ENCODE peak calls at places on chromosomes 6 and 20, in eight cellular contexts. E is CD8-positive, alpha-beta memory T cell; K is OCI-LY7; C is A549; Y is heart right ventricle; W is right lobe of liver; D is tibial nerve; L is CD4-positive, alpha-beta memory T cell. Z is an unnamed sample.

GRCh38 chr6:168658059-168658458 is 217.1 kb downstream of the SMOC2 start:
- DNase-seq in Y (no peak), K (no peak), L (no peak), W (no peak), D (no peak), C (no peak), E (no peak), Z (no peak)

GRCh38 chr6:21769405-21769851 is 175.9 kb downstream of the SOX4 start:
- DNase-seq in W (no peak), C (no peak), E (no peak), K (no peak), D (no peak), Y (peak; percentile 61), L (no peak), Z (no peak)

GRCh38 chr20:35756404-35756803 is 14.3 kb upstream of the RBM39 start:
- DNase-seq in L (no peak), K (no peak), C (no peak), D (no peak), W (no peak), Y (no peak), E (no peak), Z (no peak)

GRCh38 chr6:138590796-138591709 is 91.8 kb upstream of the NHSL1 start:
- DNase-seq in E (peak; percentile 28), L (no peak), K (peak; percentile 71), Y (peak; percentile 72), D (peak; percentile 75), C (peak; percentile 62), W (peak; percentile 74), Z (no peak)

GRCh38 chr6:40874495-40874894 is 164.5 kb downstream of the UNC5CL start:
- DNase-seq in E (no peak), W (no peak), K (peak; percentile 7), C (peak; percentile 13), D (no peak), Y (no peak), L (no peak), Z (no peak)

GRCh38 chr6:4313044-4313686 is 177.8 kb upstream of the ECI2 start:
- DNase-seq in K (peak; percentile 13), L (no peak), C (peak; percentile 82), E (no peak), Y (peak; percentile 36), W (no peak), D (no peak), Z (peak; percentile 21)

GRCh38 chr6:168225471-168225901 is 94.1 kb downstream of the DACT2 start:
- DNase-seq in L (no peak), Y (peak; percentile 32), K (no peak), W (no peak), E (no peak), C (peak; percentile 6), D (no peak), Z (no peak)

GRCh38 chr20:40962733-40963504 is 65.7 kb upstream of the TOP1 start:
- DNase-seq in C (peak; percentile 63), L (peak; percentile 68), K (peak; percentile 80), Y (peak; percentile 65), W (peak; percentile 74), E (peak; percentile 63), D (peak; percentile 55), Z (no peak)

GRCh38 chr6:154239392-154239791 is 117.2 kb downstream of the IPCEF1 start:
- DNase-seq in K (no peak), W (no peak), Y (no peak), L (peak; percentile 61), D (no peak), C (no peak), E (no peak), Z (no peak)

GRCh38 chr20:51128198-51128597 is 105.3 kb upstream of the KCNG1 start:
- DNase-seq in Y (no peak), L (no peak), D (no peak), C (peak; percentile 21), K (peak; percentile 57), W (no peak), E (no peak), Z (no peak)

GRCh38 chr6:7723041-7723447 is 2.9 kb upstream of the BMP6 start:
- DNase-seq in C (peak; percentile 84), W (peak; percentile 76), K (peak; percentile 68), Y (peak; percentile 85), E (peak; percentile 24), D (peak; percentile 93), L (peak; percentile 46), Z (no peak)

GRCh38 chr6:141513830-141514229 is 618.9 kb upstream of the GJE1 start:
- DNase-seq in Y (no peak), W (no peak), C (no peak), D (no peak), L (no peak), E (no peak), K (no peak), Z (no peak)

GRCh38 chr6:14381225-14381887 is 263.8 kb downstream of the CD83 start:
- DNase-seq in L (no peak), W (no peak), K (no peak), D (no peak), Y (no peak), C (no peak), E (no peak), Z (no peak)

GRCh38 chr6:66555082-66555481 is 848.1 kb upstream of the EYS start:
- DNase-seq in D (no peak), W (no peak), Y (no peak), E (no peak), C (no peak), L (no peak), K (no peak), Z (no peak)

GRCh38 chr6:163635315-163635714 is 220.8 kb downstream of the QKI start:
- DNase-seq in Y (no peak), L (no peak), K (no peak), C (no peak), D (no peak), E (no peak), W (no peak), Z (no peak)

GRCh38 chr20:38673731-38674177 is 50.5 kb upstream of the SLC32A1 start:
- DNase-seq in K (peak; percentile 40), Y (no peak), D (no peak), C (no peak), E (no peak), L (no peak), W (no peak), Z (no peak)

GRCh38 chr6:46799657-46800056 is 6.5 kb downstream of the MEP1A start:
- DNase-seq in D (no peak), K (no peak), C (no peak), Y (no peak), L (no peak), E (no peak), W (no peak), Z (no peak)

GRCh38 chr20:54197621-54198604 is 10.0 kb upstream of the PFDN4 start:
- DNase-seq in D (no peak), E (no peak), C (peak; percentile 89), L (no peak), Y (no peak), W (peak; percentile 53), K (peak; percentile 21), Z (no peak)

GRCh38 chr6:42933195-42933594 is 3.9 kb downstream of the CNPY3 start:
- DNase-seq in K (no peak), Y (no peak), D (no peak), W (no peak), C (no peak), L (no peak), E (no peak), Z (no peak)

GRCh38 chr20:20366551-20366895 is 1.4 kb upstream of the INSM1 start:
- DNase-seq in Y (no peak), W (no peak), C (no peak), K (no peak), E (no peak), D (no peak), L (no peak), Z (no peak)

GRCh38 chr6:90471297-90471696 is 115.6 kb downstream of the MAP3K7 start:
- DNase-seq in Y (no peak), L (no peak), D (no peak), K (no peak), C (no peak), E (no peak), W (no peak), Z (no peak)
- H3K4me1 ChIP-seq in Y (no peaks in the 10 kb centered on the region), L (peaks cover 43% of the 10 kb centered on the region), D (peaks cover 15% of the 10 kb centered on the region), K (peaks cover 11% of the 10 kb centered on the region), C (no peaks in the 10 kb centered on the region), E (peaks cover 32% of the 10 kb centered on the region), W (no peaks in the 10 kb centered on the region), Z (peaks cover 19% of the 10 kb centered on the region)

DNA sequence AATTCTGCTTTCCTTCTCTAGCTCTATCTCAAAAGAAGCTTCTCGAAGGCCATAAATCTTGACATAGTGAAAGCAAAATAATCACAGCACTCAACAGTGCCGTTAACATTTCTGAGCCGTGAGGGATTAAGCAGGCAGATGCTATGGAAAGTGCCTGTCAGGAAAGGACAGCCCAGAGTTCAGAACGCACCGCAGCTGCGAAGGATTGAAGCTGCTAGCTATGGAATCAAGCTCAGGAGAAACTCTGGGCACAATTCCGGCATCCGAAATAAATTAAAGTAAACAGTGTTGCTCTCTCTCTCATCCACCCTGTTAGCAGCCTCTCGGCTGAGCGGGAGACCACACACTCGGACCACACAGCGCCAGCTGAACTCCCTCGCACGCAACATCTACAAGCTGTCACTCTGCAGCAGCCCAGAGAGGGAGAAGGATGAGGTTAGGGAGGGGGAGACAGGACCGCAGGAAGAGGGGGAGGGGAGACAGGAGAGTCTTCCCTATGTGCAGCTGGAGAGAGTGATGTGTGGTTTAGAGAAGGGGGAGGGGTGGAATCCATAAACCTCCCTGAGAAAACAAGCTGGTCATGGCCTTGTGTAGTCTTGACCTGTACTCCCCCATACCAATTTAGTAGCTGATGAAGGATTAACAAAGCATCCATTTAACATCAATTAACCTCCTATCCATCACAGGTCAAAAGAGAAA is 9.0 kb downstream of the EXOC2 start:
- DNase-seq in K (no peak), Y (no peak), L (no peak), E (no peak), D (no peak), C (no peak), W (no peak), Z (no peak)
- H3K4me1 ChIP-seq in K (peaks cover 7% of the 10 kb centered on the region), Y (peaks cover 13% of the 10 kb centered on the region), L (peaks cover 58% of the 10 kb centered on the region), E (peaks cover 22% of the 10 kb centered on the region), D (peaks cover 42% of the 10 kb centered on the region), C (peaks cover 40% of the 10 kb centered on the region), W (no peaks in the 10 kb centered on the region), Z (peaks cover 11% of the 10 kb centered on the region)

GRCh38 chr20:17968366-17969275 is at the start of the genes MGME1 and SNX5:
- DNase-seq in K (peak; percentile 99), E (peak; percentile 98), W (peak; percentile 100), C (peak; percentile 100), L (peak; percentile 100), D (peak; percentile 97), Y (peak; percentile 100), Z (peak; percentile 96)
- H3K4me1 ChIP-seq in K (peaks cover 25% of the 10 kb centered on the region), E (peaks cover 61% of the 10 kb centered on the region), W (peaks cover 3% of the 10 kb centered on the region), C (peaks cover 57% of the 10 kb centered on the region), L (peaks cover 66% of the 10 kb centered on the region), D (peaks cover 78% of the 10 kb centered on the region), Y (peaks cover 80% of the 10 kb centered on the region), Z (peaks cover 46% of the 10 kb centered on the region)

DNA sequence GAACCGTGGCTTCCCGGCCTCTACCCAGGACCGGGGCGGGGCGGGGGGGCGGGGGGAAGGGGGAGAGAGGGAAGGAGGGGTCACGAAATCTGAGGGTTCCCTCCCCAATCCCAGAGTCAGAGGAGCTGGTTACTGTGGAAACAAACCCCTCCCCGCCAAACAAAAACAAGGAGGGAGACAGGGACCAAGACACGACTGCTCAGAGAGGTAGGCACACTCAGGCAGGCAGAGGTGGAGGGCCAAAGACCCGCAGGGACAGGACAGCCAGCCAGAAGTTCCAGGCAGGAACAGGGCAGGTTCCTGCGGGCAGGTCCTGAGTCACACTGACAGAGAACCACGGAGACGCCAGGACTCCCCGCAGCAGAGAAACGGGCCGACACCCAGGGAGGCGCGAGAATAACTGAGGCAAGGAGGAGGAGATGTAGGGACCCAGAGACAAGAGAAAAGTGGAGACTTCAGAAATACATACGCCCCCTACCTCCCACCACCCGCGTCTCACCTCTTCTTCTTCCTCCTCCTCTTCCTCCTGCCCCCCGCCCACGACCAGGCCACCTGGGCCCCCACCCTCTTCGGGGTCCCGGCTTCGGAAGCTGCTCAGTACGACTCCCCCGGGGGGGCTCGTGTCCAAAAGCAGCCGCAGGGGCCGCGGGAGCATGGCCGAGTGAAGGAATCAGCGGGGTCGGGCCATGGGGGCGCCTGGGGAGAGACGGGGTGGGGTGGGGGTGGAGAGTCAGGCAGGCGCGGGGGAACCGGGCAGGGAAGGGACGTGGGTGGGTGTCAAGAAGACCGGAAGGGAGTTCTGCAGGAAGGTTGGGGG is 578 bp downstream of the RGL2 start:
- DNase-seq in Y (peak; percentile 84), E (peak; percentile 74), D (peak; percentile 88), K (peak; percentile 64), C (peak; percentile 81), L (peak; percentile 85), W (peak; percentile 86), Z (no peak)
- H3K4me1 ChIP-seq in Y (peaks cover 37% of the 10 kb centered on the region), E (peaks cover 11% of the 10 kb centered on the region), D (peaks cover 46% of the 10 kb centered on the region), K (peaks cover 21% of the 10 kb centered on the region), C (peaks cover 4% of the 10 kb centered on the region), L (peaks cover 27% of the 10 kb centered on the region), W (no peaks in the 10 kb centered on the region), Z (peaks cover 20% of the 10 kb centered on the region)